ENCODE peak calls at places on chromosomes 13 and 19, in nine cellular contexts. R is body of pancreas; U is left ventricle myocardium inferior; S is CD8-positive, alpha-beta memory T cell; K is left lung; N is BE2C; B is testis; W is Karpas-422; Z is mammary epithelial cell. T is an unnamed sample.

GRCh38 chr13:28611654-28612131 is 47.2 kb upstream of the POMP start:
- DNase-seq in R (no peak), U (no peak), S (no peak), K (no peak), N (no peak), B (no peak), W (no peak), Z (no peak), T (no peak)

GRCh38 chr13:82938644-82939043 is 943.6 kb downstream of the SLITRK1 start:
- DNase-seq in R (no peak), U (no peak), S (peak; percentile 38), K (no peak), N (no peak), B (no peak), W (no peak), Z (no peak), T (no peak)

GRCh38 chr19:55062735-55063491 is at the start of gene RDH13:
- DNase-seq in R (peak; percentile 98), U (peak; percentile 97), S (peak; percentile 98), K (peak; percentile 95), N (peak; percentile 100), B (peak; percentile 99), W (peak; percentile 99), Z (peak; percentile 90), T (peak; percentile 99)

GRCh38 chr19:12779162-12779993 is 4.0 kb upstream of the HOOK2 start:
- DNase-seq in R (peak; percentile 57), U (peak; percentile 73), S (no peak), K (peak; percentile 75), N (peak; percentile 78), B (peak; percentile 60), W (peak; percentile 56), Z (peak; percentile 32), T (peak; percentile 89)

GRCh38 chr19:48258350-48258749 is 2.6 kb upstream of the CARD8 start:
- DNase-seq in R (no peak), U (no peak), S (no peak), K (no peak), N (no peak), B (no peak), W (peak; percentile 43), Z (no peak), T (no peak)

GRCh38 chr13:95156208-95156607 is 145.0 kb downstream of the ABCC4 start:
- DNase-seq in R (no peak), U (no peak), S (no peak), K (no peak), N (no peak), B (no peak), W (no peak), Z (no peak), T (no peak)

GRCh38 chr19:3899531-3900294 is 19.2 kb downstream of the ATCAY start:
- DNase-seq in R (no peak), U (no peak), S (no peak), K (no peak), N (no peak), B (peak; percentile 34), W (no peak), Z (no peak), T (no peak)

GRCh38 chr19:45815501-45816216 is 551 bp upstream of the RSPH6A start:
- DNase-seq in R (no peak), U (peak; percentile 28), S (no peak), K (no peak), N (no peak), B (peak; percentile 40), W (no peak), Z (no peak), T (peak; percentile 69)

GRCh38 chr13:42272115-42272756 is at the start of gene AKAP11:
- DNase-seq in R (peak; percentile 33), U (peak; percentile 44), S (peak; percentile 71), K (peak; percentile 57), N (peak; percentile 75), B (peak; percentile 57), W (peak; percentile 83), Z (peak; percentile 50), T (peak; percentile 57)

GRCh38 chr13:36945078-36945477 is 25.0 kb upstream of the SMAD9 start:
- DNase-seq in R (no peak), U (no peak), S (no peak), K (no peak), N (no peak), B (no peak), W (no peak), Z (no peak), T (no peak)

GRCh38 chr13:99953138-99953755 is 18.3 kb downstream of the ZIC5 start:
- DNase-seq in R (no peak), U (no peak), S (no peak), K (no peak), N (no peak), B (no peak), W (no peak), Z (no peak), T (no peak)

GRCh38 chr19:12668937-12669271 is 2.3 kb downstream of the WDR83 start:
- DNase-seq in R (peak; percentile 57), U (peak; percentile 49), S (peak; percentile 82), K (no peak), N (no peak), B (peak; percentile 80), W (peak; percentile 87), Z (peak; percentile 67), T (peak; percentile 84)

GRCh38 chr19:9461938-9462337 is 26.6 kb upstream of the ZNF266 start:
- DNase-seq in R (no peak), U (no peak), S (no peak), K (no peak), N (no peak), B (no peak), W (no peak), Z (no peak), T (no peak)

GRCh38 chr19:35341565-35342225 is 6.0 kb upstream of the FFAR1 start:
- DNase-seq in R (no peak), U (no peak), S (no peak), K (no peak), N (no peak), B (no peak), W (no peak), Z (no peak), T (peak; percentile 45)

GRCh38 chr19:912181-913079 is 589 bp downstream of the R3HDM4 start:
- DNase-seq in R (no peak), U (no peak), S (peak; percentile 70), K (no peak), N (no peak), B (no peak), W (peak; percentile 61), Z (peak; percentile 36), T (peak; percentile 77)

GRCh38 chr19:32570081-32570785 is 10.8 kb upstream of the PDCD5 start:
- DNase-seq in R (peak; percentile 53), U (no peak), S (peak; percentile 63), K (no peak), N (peak; percentile 72), B (peak; percentile 75), W (peak; percentile 82), Z (peak; percentile 49), T (peak; percentile 25)

GRCh38 chr13:24741016-24741662 is 22.8 kb upstream of the RNF17 start:
- DNase-seq in R (no peak), U (no peak), S (no peak), K (no peak), N (no peak), B (no peak), W (peak; percentile 73), Z (no peak), T (no peak)

GRCh38 chr13:66543780-66544179 is 686.4 kb downstream of the PCDH9 start:
- DNase-seq in R (no peak), U (no peak), S (no peak), K (no peak), N (no peak), B (no peak), W (no peak), Z (no peak), T (no peak)

DNA sequence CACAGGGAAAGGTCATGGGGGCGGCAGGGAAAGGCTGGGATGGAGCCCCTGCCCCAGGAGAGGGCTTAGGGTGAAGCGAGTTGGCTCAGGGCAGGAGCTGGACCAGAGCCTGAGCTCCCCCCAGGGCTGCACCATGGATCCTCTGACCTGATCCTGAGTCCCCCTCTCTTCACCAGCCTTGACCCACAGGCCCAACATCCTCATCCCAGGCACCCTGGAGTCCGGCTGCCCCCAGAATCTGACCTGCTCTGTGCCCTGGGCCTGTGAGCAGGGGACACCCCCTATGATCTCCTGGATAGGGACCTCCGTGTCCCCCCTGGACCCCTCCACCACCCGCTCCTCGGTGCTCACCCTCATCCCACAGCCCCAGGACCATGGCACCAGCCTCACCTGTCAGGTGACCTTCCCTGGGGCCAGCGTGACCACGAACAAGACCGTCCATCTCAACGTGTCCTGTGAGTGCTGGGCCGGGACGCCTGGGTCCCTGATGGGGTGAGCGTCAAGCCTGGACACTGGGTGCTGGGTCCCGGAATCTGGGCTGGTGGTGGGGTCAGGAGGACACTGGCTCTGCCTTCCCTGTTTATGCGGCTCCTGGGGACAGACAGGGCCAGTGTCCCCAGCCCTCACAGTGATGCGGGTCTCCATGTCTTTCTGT is 842 bp downstream of the SIGLEC9 start:
- DNase-seq in R (no peak), U (no peak), S (no peak), K (no peak), N (no peak), B (no peak), W (no peak), Z (no peak), T (no peak)
- H3K4me1 ChIP-seq in R (no peaks in the 10 kb centered on the region), U (peaks cover 18% of the 10 kb centered on the region), S (peaks cover 94% of the 10 kb centered on the region), K (no peaks in the 10 kb centered on the region), N (no peaks in the 10 kb centered on the region), B (peaks cover 50% of the 10 kb centered on the region), W (peaks cover 11% of the 10 kb centered on the region), Z (peaks cover 5% of the 10 kb centered on the region), T (peaks cover 3% of the 10 kb centered on the region)

GRCh38 chr13:107625648-107626047 is 589.7 kb downstream of the LIG4 start:
- DNase-seq in R (no peak), U (no peak), S (no peak), K (no peak), N (no peak), B (no peak), W (no peak), Z (no peak), T (no peak)
- H3K4me1 ChIP-seq in R (no peaks in the 10 kb centered on the region), U (no peaks in the 10 kb centered on the region), S (no peaks in the 10 kb centered on the region), K (no peaks in the 10 kb centered on the region), N (peaks cover 10% of the 10 kb centered on the region), B (no peaks in the 10 kb centered on the region), W (no peaks in the 10 kb centered on the region), Z (no peaks in the 10 kb centered on the region), T (no peaks in the 10 kb centered on the region)

GRCh38 chr13:33280923-33281322 is 4.6 kb downstream of the STARD13 start:
- DNase-seq in R (no peak), U (no peak), S (no peak), K (no peak), N (no peak), B (no peak), W (no peak), Z (no peak), T (no peak)
- H3K4me1 ChIP-seq in R (peaks cover 64% of the 10 kb centered on the region), U (peaks cover 95% of the 10 kb centered on the region), S (peaks cover 13% of the 10 kb centered on the region), K (peaks cover 22% of the 10 kb centered on the region), N (no peaks in the 10 kb centered on the region), B (peaks cover 16% of the 10 kb centered on the region), W (peaks cover 4% of the 10 kb centered on the region), Z (peaks cover 55% of the 10 kb centered on the region), T (peaks cover 9% of the 10 kb centered on the region)

DNA sequence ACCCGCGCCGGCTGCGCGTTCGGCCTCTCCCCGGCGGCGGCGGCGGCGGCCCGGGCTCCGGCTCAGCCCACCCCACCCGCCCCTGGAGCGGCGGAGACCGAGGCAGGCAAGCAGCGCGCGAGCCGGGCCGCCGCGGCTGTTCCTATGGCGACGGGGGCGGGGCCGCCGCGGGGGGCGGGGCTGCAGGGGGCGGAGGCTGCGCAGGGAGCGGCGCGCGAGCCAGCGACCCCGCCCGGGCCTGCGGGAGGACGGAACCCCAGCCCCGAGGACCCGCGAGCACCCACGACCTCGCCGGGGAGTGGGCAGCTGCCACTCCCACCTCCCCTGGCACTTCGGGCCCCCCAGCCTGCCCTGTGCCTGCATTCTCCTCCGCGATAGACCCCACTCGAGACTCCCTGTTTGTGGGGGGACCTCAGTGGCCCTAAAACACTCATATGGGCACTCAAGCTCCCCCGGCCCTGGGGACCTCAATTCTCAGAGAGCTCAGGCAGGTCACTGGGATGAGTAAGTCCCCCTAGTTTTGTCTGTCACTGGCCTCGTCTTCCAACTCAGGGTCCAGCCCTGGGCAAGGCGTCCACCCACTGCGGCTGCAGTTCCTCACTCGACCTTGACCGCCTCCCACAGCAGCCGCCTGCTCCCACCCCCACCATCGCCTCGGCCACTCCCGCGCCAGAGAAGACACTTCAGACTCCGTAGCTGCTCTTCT is at the start of gene CTXN1:
- DNase-seq in R (peak; percentile 59), U (peak; percentile 71), S (peak; percentile 84), K (peak; percentile 64), N (peak; percentile 91), B (peak; percentile 83), W (peak; percentile 87), Z (no peak), T (peak; percentile 91)
- H3K4me1 ChIP-seq in R (peaks cover 39% of the 10 kb centered on the region), U (peaks cover 65% of the 10 kb centered on the region), S (peaks cover 18% of the 10 kb centered on the region), K (peaks cover 13% of the 10 kb centered on the region), N (peaks cover 30% of the 10 kb centered on the region), B (peaks cover 59% of the 10 kb centered on the region), W (peaks cover 31% of the 10 kb centered on the region), Z (peaks cover 58% of the 10 kb centered on the region), T (peaks cover 4% of the 10 kb centered on the region)